ENCODE peak calls at places on chromosomes 3 and 15, in seven cellular contexts. R, M, Q, X, C, T and U are unnamed samples.

GRCh38 chr15:79923068-79923514 is 26.3 kb upstream of the MTHFS start:
- DNase-seq in R (peak), M (peak), Q (peak), X (peak), C (peak), T (peak), U (peak)

GRCh38 chr15:57555270-57555669 is 36.4 kb upstream of the MYZAP start:
- DNase-seq in R (no peak), M (peak), Q (no peak), X (no peak), C (no peak), T (peak), U (no peak)

GRCh38 chr3:130480736-130481135 is 36.2 kb upstream of the COL6A6 start:
- DNase-seq in R (no peak), M (peak), Q (no peak), X (no peak), C (no peak), T (no peak), U (no peak)

GRCh38 chr15:65263313-65263712 is 23.4 kb downstream of the PARP16 start:
- DNase-seq in R (no peak), M (no peak), Q (no peak), X (no peak), C (no peak), T (no peak), U (peak)

GRCh38 chr3:153513236-153513635 is 351.2 kb downstream of the RAP2B start:
- DNase-seq in R (no peak), M (peak), Q (no peak), X (no peak), C (no peak), T (no peak), U (no peak)

GRCh38 chr15:39310633-39311032 is 270.2 kb upstream of the THBS1 start:
- DNase-seq in R (no peak), M (peak), Q (no peak), X (no peak), C (no peak), T (peak), U (no peak)

GRCh38 chr3:124885466-124886167 is 1.5 kb downstream of the ITGB5 start:
- DNase-seq in R (no peak), M (peak), Q (no peak), X (no peak), C (peak), T (no peak), U (peak)

GRCh38 chr15:79088426-79089205 is 2.0 kb downstream of the RASGRF1 start:
- DNase-seq in R (peak), M (no peak), Q (no peak), X (no peak), C (no peak), T (no peak), U (no peak)

GRCh38 chr3:8607285-8608040 is 37.1 kb downstream of the SSUH2 start:
- DNase-seq in R (peak), M (peak), Q (no peak), X (no peak), C (peak), T (peak), U (peak)

GRCh38 chr3:24161841-24162240 is 216.8 kb downstream of the NR1D2 start:
- DNase-seq in R (no peak), M (no peak), Q (no peak), X (no peak), C (no peak), T (no peak), U (no peak)

GRCh38 chr3:112298781-112299180 is 4.8 kb upstream of the SLC9C1 start:
- DNase-seq in R (no peak), M (no peak), Q (no peak), X (no peak), C (no peak), T (no peak), U (no peak)

GRCh38 chr3:116432795-116433194 is 12.5 kb downstream of the LSAMP start:
- DNase-seq in R (no peak), M (no peak), Q (no peak), X (no peak), C (no peak), T (no peak), U (no peak)